ENCODE peak calls at places on chromosomes 5 and 9, in six cellular contexts. P, I, J, E, Y and V are unnamed samples.

GRCh38 chr9:98101868-98102273 is 17.2 kb downstream of the TRIM14 start:
- DNase-seq in P (no peak), I (no peak), J (no peak), E (no peak), Y (no peak), V (no peak)

GRCh38 chr5:113118765-113119164 is 142.2 kb downstream of the DCP2 start:
- DNase-seq in P (no peak), I (no peak), J (no peak), E (no peak), Y (no peak), V (no peak)

GRCh38 chr5:91240175-91240574 is 142.9 kb downstream of the ARRDC3 start:
- DNase-seq in P (no peak), I (no peak), J (no peak), E (no peak), Y (no peak), V (no peak)

GRCh38 chr9:101366038-101366756 is 18.6 kb downstream of the BAAT start:
- DNase-seq in P (no peak), I (no peak), J (peak; percentile 24), E (peak; percentile 19), Y (no peak), V (no peak)

GRCh38 chr9:72038890-72039410 is 21.5 kb downstream of the C9orf57 start:
- DNase-seq in P (peak; percentile 78), I (peak; percentile 76), J (peak; percentile 88), E (no peak), Y (peak; percentile 80), V (peak; percentile 46)

GRCh38 chr5:179612577-179613459 is 10.7 kb downstream of the HNRNPH1 start:
- DNase-seq in P (no peak), I (no peak), J (no peak), E (no peak), Y (no peak), V (no peak)

GRCh38 chr9:87725900-87726709 is at the start of gene CTSL:
- DNase-seq in P (peak; percentile 44), I (peak; percentile 93), J (peak; percentile 91), E (no peak), Y (peak; percentile 98), V (peak; percentile 80)

GRCh38 chr5:131258733-131259132 is 5.1 kb upstream of the CDC42SE2 start:
- DNase-seq in P (no peak), I (no peak), J (no peak), E (no peak), Y (no peak), V (peak; percentile 53)

GRCh38 chr9:95724253-95724991 is 151.1 kb upstream of the ERCC6L2 start:
- DNase-seq in P (no peak), I (no peak), J (no peak), E (no peak), Y (no peak), V (no peak)

GRCh38 chr9:71853084-71853483 is 57.9 kb downstream of the ABHD17B start:
- DNase-seq in P (no peak), I (no peak), J (no peak), E (no peak), Y (no peak), V (no peak)

GRCh38 chr5:58505502-58505901 is 14.3 kb downstream of the GAPT start:
- DNase-seq in P (no peak), I (no peak), J (no peak), E (no peak), Y (no peak), V (no peak)

GRCh38 chr5:137997726-137998213 is 35.1 kb downstream of the FAM13B start:
- DNase-seq in P (no peak), I (no peak), J (no peak), E (peak; percentile 19), Y (no peak), V (no peak)

GRCh38 chr5:74056789-74057164 is 430.8 kb downstream of the ARHGEF28 start:
- DNase-seq in P (peak; percentile 26), I (no peak), J (peak; percentile 38), E (no peak), Y (no peak), V (peak; percentile 53)

GRCh38 chr9:14945351-14945750 is 35.1 kb upstream of the FREM1 start:
- DNase-seq in P (no peak), I (no peak), J (no peak), E (no peak), Y (no peak), V (no peak)

GRCh38 chr9:70924380-70924779 is 197.0 kb downstream of the TRPM3 start:
- DNase-seq in P (no peak), I (no peak), J (no peak), E (no peak), Y (no peak), V (no peak)

GRCh38 chr5:136020383-136021015 is 8.3 kb upstream of the TGFBI start:
- DNase-seq in P (no peak), I (no peak), J (peak; percentile 78), E (peak; percentile 87), Y (no peak), V (peak; percentile 94)

GRCh38 chr5:155631116-155631515 is 617.6 kb downstream of the KIF4B start:
- DNase-seq in P (no peak), I (no peak), J (peak; percentile 13), E (peak; percentile 45), Y (no peak), V (no peak)

GRCh38 chr5:83509535-83509934 is 38.0 kb downstream of the VCAN start:
- DNase-seq in P (no peak), I (peak; percentile 67), J (peak; percentile 50), E (peak; percentile 75), Y (no peak), V (no peak)

GRCh38 chr9:103183569-103184191 is 188.5 kb downstream of the CYLC2 start:
- DNase-seq in P (no peak), I (no peak), J (peak; percentile 42), E (no peak), Y (no peak), V (no peak)

GRCh38 chr5:82772281-82772680 is 304.9 kb downstream of the TMEM167A start:
- DNase-seq in P (no peak), I (no peak), J (no peak), E (no peak), Y (no peak), V (no peak)

GRCh38 chr5:59548807-59549357 is 344.6 kb downstream of the PDE4D start:
- DNase-seq in P (no peak), I (no peak), J (peak; percentile 10), E (no peak), Y (no peak), V (no peak)

GRCh38 chr5:150209020-150209635 is 19.3 kb downstream of the SLC6A7 start:
- DNase-seq in P (no peak), I (no peak), J (no peak), E (peak; percentile 18), Y (no peak), V (peak; percentile 83)

GRCh38 chr5:40226906-40227305 is 452.8 kb upstream of the PTGER4 start:
- DNase-seq in P (no peak), I (no peak), J (no peak), E (no peak), Y (no peak), V (no peak)

GRCh38 chr5:78824826-78825225 is 160.3 kb downstream of the ARSB start:
- DNase-seq in P (no peak), I (no peak), J (no peak), E (no peak), Y (no peak), V (no peak)

GRCh38 chr5:21807953-21808352 is 1045.2 kb downstream of the CDH12 start:
- DNase-seq in P (no peak), I (no peak), J (no peak), E (no peak), Y (no peak), V (peak; percentile 57)

GRCh38 chr9:81465468-81466002 is 223.8 kb downstream of the TLE1 start:
- DNase-seq in P (no peak), I (no peak), J (no peak), E (no peak), Y (no peak), V (no peak)

GRCh38 chr5:114924784-114925183 is 244.9 kb downstream of the TRIM36 start:
- DNase-seq in P (no peak), I (no peak), J (no peak), E (no peak), Y (no peak), V (no peak)

GRCh38 chr9:89564257-89564878 is 40.4 kb upstream of the GADD45G start:
- DNase-seq in P (peak; percentile 64), I (no peak), J (peak; percentile 29), E (no peak), Y (no peak), V (no peak)

GRCh38 chr5:33120671-33121070 is 320.1 kb upstream of the TARS1 start:
- DNase-seq in P (no peak), I (no peak), J (no peak), E (no peak), Y (no peak), V (no peak)

GRCh38 chr5:157933005-157933404 is 74.1 kb upstream of the CLINT1 start:
- DNase-seq in P (no peak), I (no peak), J (no peak), E (no peak), Y (no peak), V (no peak)

GRCh38 chr9:121645003-121645402 is 6.4 kb upstream of the DAB2IP start:
- DNase-seq in P (peak; percentile 93), I (no peak), J (no peak), E (no peak), Y (no peak), V (no peak)

GRCh38 chr9:76873056-76873792 is 32.7 kb downstream of the PRUNE2 start:
- DNase-seq in P (no peak), I (peak; percentile 6), J (no peak), E (no peak), Y (no peak), V (no peak)
- H3K4me3 ChIP-seq in P (no peak overlapping the region), I (no peak overlapping the region), J (no peak overlapping the region), E (no peak overlapping the region), Y (no peak overlapping the region), V (no peak overlapping the region)

DNA sequence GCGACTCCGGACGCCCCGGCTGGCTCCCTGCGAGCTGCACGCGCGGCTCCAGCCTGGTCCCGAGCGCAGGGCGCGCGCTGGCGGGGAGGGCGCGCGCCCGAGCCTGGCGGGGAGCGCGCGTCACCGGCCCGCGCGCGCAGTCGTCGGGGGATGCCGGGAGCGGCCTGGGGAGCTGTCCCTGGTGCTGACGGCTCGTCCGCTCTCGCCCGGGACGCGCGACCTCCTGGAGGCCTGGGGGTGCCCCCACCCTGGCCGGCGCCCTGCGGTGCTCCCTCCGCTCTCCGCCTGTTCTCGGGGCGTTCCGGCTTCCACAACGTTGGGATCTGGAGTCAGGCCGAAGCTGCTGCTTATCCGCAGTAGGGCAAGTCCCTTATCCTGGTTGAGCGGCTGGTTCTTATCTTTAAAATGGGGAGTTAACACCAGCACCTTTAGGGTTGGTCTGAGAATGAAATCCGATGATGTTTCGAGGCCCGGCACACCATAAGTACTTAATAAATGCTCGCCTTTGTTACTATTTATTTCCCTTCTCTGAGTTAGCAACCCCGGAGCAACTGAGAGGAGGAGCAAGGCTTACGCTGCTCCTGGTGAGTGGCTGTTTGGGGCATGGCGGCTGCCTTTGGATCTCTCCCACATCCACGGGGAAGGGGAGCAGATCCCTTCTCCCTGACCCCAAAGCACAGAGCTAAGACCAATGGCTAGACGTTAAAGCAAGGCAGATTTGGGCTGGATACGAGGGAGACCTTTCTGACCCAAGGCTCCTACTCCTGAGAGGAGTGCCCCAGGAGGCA is at the start of gene FAM163B:
- DNase-seq in P (peak; percentile 51), I (peak; percentile 47), J (peak; percentile 86), E (no peak), Y (no peak), V (no peak)
- H3K4me3 ChIP-seq in P (peak within 1 kb of the TSS; percentile 50), I (no peak within 1 kb of the TSS), J (no peak within 1 kb of the TSS), E (no peak within 1 kb of the TSS), Y (no peak within 1 kb of the TSS), V (no peak within 1 kb of the TSS)

GRCh38 chr5:96626956-96627355 is 35.2 kb upstream of the CAST start:
- DNase-seq in P (no peak), I (no peak), J (no peak), E (peak; percentile 84), Y (no peak), V (peak; percentile 78)
- H3K4me3 ChIP-seq in P (no peak overlapping the region), I (no peak overlapping the region), J (no peak overlapping the region), E (no peak overlapping the region), Y (no peak overlapping the region), V (no peak overlapping the region)

GRCh38 chr5:1524481-1524798 is 680 bp upstream of the LPCAT1 start:
- DNase-seq in P (no peak), I (no peak), J (no peak), E (no peak), Y (peak; percentile 57), V (no peak)
- H3K4me3 ChIP-seq in P (peak overlapping the region; percentile 56), I (peak overlapping the region; percentile 88), J (peak overlapping the region; percentile 79), E (peak overlapping the region; percentile 71), Y (peak overlapping the region; percentile 69), V (peak overlapping the region; percentile 52)